ENCODE peak calls at places on chromosomes 12 and 14, in eight cellular contexts. J, V, X, N, L, Y, U and P are unnamed samples.

GRCh38 chr12:460301-461230 is 827 bp downstream of the B4GALNT3 start:
- DNase-seq in U (no peak), X (peak; percentile 49), L (peak; percentile 14), J (peak; percentile 53), V (peak; percentile 36), N (peak; percentile 72), Y (peak; percentile 67), P (peak; percentile 36)

GRCh38 chr12:93442411-93443340 is 929 bp upstream of the UBE2N start:
- DNase-seq in U (no peak), N (no peak), J (no peak), L (no peak), V (no peak), Y (no peak), X (peak; percentile 23), P (no peak)

GRCh38 chr12:6082613-6083012 is 41.9 kb downstream of the VWF start:
- DNase-seq in N (peak; percentile 1), L (no peak), X (no peak), Y (peak; percentile 13), V (no peak), J (no peak), U (no peak), P (no peak)

GRCh38 chr14:71852201-71852600 is 80.0 kb upstream of the RGS6 start:
- DNase-seq in L (no peak), J (no peak), X (no peak), Y (no peak), V (no peak), U (no peak), N (no peak), P (no peak)

GRCh38 chr14:21476526-21476924 is 234 bp downstream of the RAB2B start:
- DNase-seq in J (peak; percentile 90), V (no peak), U (peak; percentile 71), Y (peak; percentile 90), X (no peak), L (peak; percentile 80), N (no peak), P (no peak)

GRCh38 chr14:37546621-37547447 is 48.2 kb downstream of the FOXA1 start:
- DNase-seq in N (no peak), X (no peak), J (no peak), U (no peak), Y (no peak), L (no peak), V (no peak), P (no peak)

GRCh38 chr12:114168061-114168460 is 201.9 kb upstream of the RBM19 start:
- DNase-seq in Y (no peak), J (no peak), L (no peak), N (no peak), U (no peak), X (no peak), V (no peak), P (no peak)

GRCh38 chr12:119444462-119445044 is 110.0 kb downstream of the CCDC60 start:
- DNase-seq in Y (no peak), V (peak; percentile 18), X (peak; percentile 84), J (no peak), L (peak; percentile 23), N (no peak), U (peak; percentile 58), P (peak; percentile 10)

GRCh38 chr12:128853321-128854197 is at the start of gene GLT1D1:
- DNase-seq in N (no peak), V (no peak), U (no peak), J (no peak), L (no peak), X (no peak), Y (no peak), P (no peak)

GRCh38 chr14:28515571-28515970 is 251.0 kb upstream of the FOXG1 start:
- DNase-seq in Y (no peak), X (peak; percentile 69), V (no peak), U (no peak), L (no peak), N (no peak), J (no peak), P (no peak)

GRCh38 chr12:48815281-48816110 is 2.8 kb upstream of the CACNB3 start:
- DNase-seq in Y (peak; percentile 87), L (peak; percentile 48), U (peak; percentile 60), J (peak; percentile 84), N (peak; percentile 91), V (peak; percentile 15), X (peak; percentile 75), P (peak; percentile 17)

GRCh38 chr14:52026921-52027320 is 37.6 kb downstream of the RTRAF start:
- DNase-seq in L (no peak), V (no peak), J (no peak), Y (no peak), N (no peak), X (no peak), U (no peak), P (no peak)

GRCh38 chr14:105865904-105866840 is 339.8 kb downstream of the TMEM121 start:
- DNase-seq in X (no peak), Y (peak; percentile 47), V (no peak), L (no peak), J (peak; percentile 22), N (peak; percentile 53), U (peak; percentile 47), P (peak; percentile 7)

GRCh38 chr14:23103581-23103980 is 1.2 kb downstream of the CIROP start:
- DNase-seq in Y (no peak), U (no peak), X (no peak), L (no peak), V (no peak), J (no peak), N (no peak), P (no peak)

GRCh38 chr12:115208098-115208497 is 524.1 kb upstream of the TBX3 start:
- DNase-seq in L (no peak), V (no peak), J (no peak), X (no peak), N (no peak), U (no peak), Y (no peak), P (no peak)

GRCh38 chr14:104353921-104354701 is 215.7 kb downstream of the KIF26A start:
- DNase-seq in L (no peak), V (no peak), U (no peak), X (no peak), J (peak; percentile 47), N (peak; percentile 59), Y (peak; percentile 53), P (no peak)

GRCh38 chr12:131250028-131250950 is 296.6 kb downstream of the ADGRD1 start:
- DNase-seq in V (no peak), Y (peak; percentile 70), X (no peak), L (no peak), N (peak; percentile 71), J (peak; percentile 57), U (no peak), P (no peak)

GRCh38 chr14:20841096-20841495 is 38.5 kb upstream of the RNASE1 start:
- DNase-seq in V (no peak), N (no peak), U (no peak), Y (no peak), L (no peak), J (no peak), X (no peak), P (no peak)

GRCh38 chr12:47773062-47773857 is at the start of gene SLC48A1:
- DNase-seq in V (peak; percentile 80), Y (peak; percentile 84), N (peak; percentile 87), J (peak; percentile 85), L (peak; percentile 63), X (peak; percentile 74), U (peak; percentile 80), P (peak; percentile 71)

GRCh38 chr14:72753879-72754400 is 140.0 kb downstream of the DPF3 start:
- DNase-seq in N (no peak), Y (no peak), U (no peak), J (no peak), X (no peak), V (no peak), L (no peak), P (no peak)

GRCh38 chr12:56873382-56873781 is 60.8 kb downstream of the SDR9C7 start:
- DNase-seq in Y (no peak), U (no peak), N (no peak), J (no peak), X (no peak), L (no peak), V (no peak), P (no peak)

GRCh38 chr14:59777006-59777579 is 93.5 kb downstream of the RTN1 start:
- DNase-seq in N (no peak), Y (no peak), V (no peak), J (no peak), X (no peak), L (no peak), U (no peak), P (no peak)

GRCh38 chr12:7749442-7749841 is 2.3 kb upstream of the CLEC4C start:
- DNase-seq in U (no peak), J (no peak), X (no peak), L (no peak), V (no peak), Y (no peak), N (no peak), P (no peak)

GRCh38 chr12:120726961-120727360 is 1.3 kb downstream of the ACADS start:
- DNase-seq in J (no peak), L (no peak), U (no peak), X (no peak), N (no peak), V (no peak), Y (no peak), P (no peak)

GRCh38 chr12:5083955-5084849 is 40.5 kb downstream of the KCNA5 start:
- DNase-seq in V (no peak), X (peak; percentile 48), U (no peak), Y (no peak), L (no peak), N (no peak), J (no peak), P (no peak)

GRCh38 chr12:31118347-31118830 is 44.7 kb downstream of the DDX11 start:
- DNase-seq in Y (no peak), U (no peak), N (no peak), V (peak; percentile 16), J (no peak), X (no peak), L (no peak), P (peak; percentile 23)

GRCh38 chr14:101503431-101504095 is 57.7 kb upstream of the DIO3 start:
- DNase-seq in Y (peak; percentile 34), J (no peak), L (no peak), U (peak; percentile 30), V (no peak), N (peak; percentile 53), X (no peak), P (no peak)

GRCh38 chr12:128178551-128178950 is 88.4 kb upstream of the TMEM132C start:
- DNase-seq in X (no peak), L (no peak), U (no peak), N (no peak), V (no peak), Y (no peak), J (no peak), P (no peak)

GRCh38 chr14:75561013-75561432 is 17.4 kb upstream of the FLVCR2 start:
- DNase-seq in N (peak; percentile 81), X (peak; percentile 72), U (peak; percentile 73), Y (peak; percentile 81), L (peak; percentile 49), J (peak; percentile 79), V (peak; percentile 22), P (peak; percentile 39)

GRCh38 chr14:60658909-60659585 is 9.8 kb upstream of the SIX1 start:
- DNase-seq in N (no peak), U (no peak), Y (no peak), J (no peak), L (no peak), X (no peak), V (no peak), P (no peak)

GRCh38 chr12:70535896-70536374 is 101.3 kb downstream of the PTPRB start:
- DNase-seq in X (no peak), J (no peak), U (no peak), Y (peak; percentile 61), N (no peak), V (no peak), L (no peak), P (no peak)